ENCODE peak calls at places on chromosome 21, in six cellular contexts. C, D, Z, I, H and V are unnamed samples.

GRCh38 chr21:35833388-35833787 is 226.9 kb downstream of the SETD4 start:
- DNase-seq in C (no peak), D (no peak), Z (no peak), I (no peak), H (no peak), V (no peak)

GRCh38 chr21:29812947-29813346 is 126.8 kb downstream of the GRIK1 start:
- DNase-seq in C (no peak), D (no peak), Z (no peak), I (no peak), H (no peak), V (no peak)

GRCh38 chr21:43287974-43288755 is 119.4 kb downstream of the CRYAA start:
- DNase-seq in C (peak; percentile 44), D (no peak), Z (no peak), I (no peak), H (peak; percentile 7), V (no peak)

GRCh38 chr21:45923146-45923545 is 58.4 kb upstream of the COL6A1 start:
- DNase-seq in C (peak; percentile 58), D (peak; percentile 25), Z (peak; percentile 68), I (peak; percentile 92), H (peak; percentile 69), V (no peak)

GRCh38 chr21:30443226-30443625 is 3.2 kb downstream of the KRTAP15-1 start:
- DNase-seq in C (no peak), D (no peak), Z (no peak), I (no peak), H (no peak), V (no peak)

GRCh38 chr21:17050156-17050555 is 462.7 kb upstream of the CXADR start:
- DNase-seq in C (no peak), D (no peak), Z (no peak), I (no peak), H (no peak), V (no peak)

GRCh38 chr21:38434913-38435533 is 63.3 kb downstream of the ERG start:
- DNase-seq in C (no peak), D (no peak), Z (no peak), I (no peak), H (peak; percentile 81), V (no peak)

GRCh38 chr21:16589046-16589445 is 859.3 kb downstream of the USP25 start:
- DNase-seq in C (no peak), D (no peak), Z (no peak), I (peak; percentile 60), H (no peak), V (no peak)

GRCh38 chr21:37008705-37009104 is 2.2 kb downstream of the RIPPLY3 start:
- DNase-seq in C (no peak), D (no peak), Z (no peak), I (no peak), H (no peak), V (no peak)

GRCh38 chr21:35052786-35053185 is 3.7 kb upstream of the RUNX1 start:
- DNase-seq in C (no peak), D (no peak), Z (no peak), I (no peak), H (no peak), V (no peak)

GRCh38 chr21:33414926-33415325 is 11.7 kb downstream of the IFNGR2 start:
- DNase-seq in C (no peak), D (no peak), Z (no peak), I (no peak), H (no peak), V (no peak)

GRCh38 chr21:39441502-39442475 is 3.8 kb downstream of the LCA5L start:
- DNase-seq in C (peak; percentile 46), D (no peak), Z (peak; percentile 44), I (peak; percentile 21), H (peak; percentile 48), V (no peak)

GRCh38 chr21:43801006-43801783 is 11.8 kb downstream of the RRP1 start:
- DNase-seq in C (no peak), D (no peak), Z (no peak), I (no peak), H (no peak), V (no peak)

GRCh38 chr21:34043333-34043732 is 30.0 kb upstream of the MRPS6 start:
- DNase-seq in C (no peak), D (no peak), Z (no peak), I (no peak), H (no peak), V (no peak)

GRCh38 chr21:44751799-44752636 is 40.6 kb upstream of the TSPEAR start:
- DNase-seq in C (no peak), D (no peak), Z (no peak), I (no peak), H (no peak), V (no peak)

GRCh38 chr21:40587786-40588353 is 259.1 kb downstream of the DSCAM start:
- DNase-seq in C (no peak), D (no peak), Z (no peak), I (no peak), H (no peak), V (no peak)

GRCh38 chr21:44845418-44846200 is 27.7 kb upstream of the SUMO3 start:
- DNase-seq in C (peak; percentile 60), D (no peak), Z (peak; percentile 69), I (peak; percentile 54), H (no peak), V (no peak)

GRCh38 chr21:45152265-45152746 is 77.9 kb downstream of the ADARB1 start:
- DNase-seq in C (no peak), D (peak; percentile 40), Z (peak; percentile 76), I (no peak), H (peak; percentile 61), V (no peak)

GRCh38 chr21:26842300-26842699 is 2.9 kb downstream of the ADAMTS1 start:
- DNase-seq in C (no peak), D (no peak), Z (no peak), I (no peak), H (peak; percentile 25), V (no peak)

GRCh38 chr21:25607812-25608737 is 794 bp upstream of the MRPL39 start:
- DNase-seq in C (peak; percentile 81), D (peak; percentile 51), Z (peak; percentile 81), I (peak; percentile 83), H (peak; percentile 78), V (no peak)

GRCh38 chr21:44298301-44298700 is 1.6 kb upstream of the PFKL start:
- DNase-seq in C (no peak), D (no peak), Z (no peak), I (no peak), H (no peak), V (no peak)

GRCh38 chr21:37079211-37079824 is 6.3 kb downstream of the TTC3 start:
- DNase-seq in C (no peak), D (no peak), Z (no peak), I (no peak), H (no peak), V (no peak)

GRCh38 chr21:29248124-29248523 is 50.6 kb upstream of the BACH1 start:
- DNase-seq in C (no peak), D (no peak), Z (no peak), I (no peak), H (no peak), V (no peak)

GRCh38 chr21:46347791-46348381 is 23.9 kb downstream of the PCNT start:
- DNase-seq in C (no peak), D (no peak), Z (no peak), I (no peak), H (no peak), V (no peak)

GRCh38 chr21:14889080-14889805 is 175.6 kb downstream of the NRIP1 start:
- DNase-seq in C (no peak), D (no peak), Z (no peak), I (no peak), H (peak; percentile 87), V (no peak)

GRCh38 chr21:39182016-39182415 is 1.2 kb downstream of the PSMG1 start:
- DNase-seq in C (no peak), D (no peak), Z (no peak), I (peak; percentile 23), H (no peak), V (no peak)

GRCh38 chr21:45977396-45977795 is 4.2 kb upstream of the COL6A1 start:
- DNase-seq in C (no peak), D (no peak), Z (no peak), I (no peak), H (no peak), V (no peak)

GRCh38 chr21:42039911-42040351 is 29.8 kb upstream of the ZBTB21 start:
- DNase-seq in C (no peak), D (no peak), Z (no peak), I (no peak), H (peak; percentile 78), V (no peak)

GRCh38 chr21:31959881-31960280 is 87.1 kb downstream of the HUNK start:
- DNase-seq in C (no peak), D (no peak), Z (no peak), I (no peak), H (no peak), V (no peak)

GRCh38 chr21:33076600-33077329 is 6.8 kb downstream of the OLIG1 start:
- DNase-seq in C (no peak), D (no peak), Z (no peak), I (no peak), H (no peak), V (no peak)

GRCh38 chr21:45969921-45970673 is 11.5 kb upstream of the COL6A1 start:
- DNase-seq in C (no peak), D (no peak), Z (no peak), I (no peak), H (no peak), V (no peak)

GRCh38 chr21:36630485-36631206 is 68.3 kb upstream of the SIM2 start:
- DNase-seq in C (peak; percentile 60), D (peak; percentile 37), Z (peak; percentile 73), I (peak; percentile 25), H (peak; percentile 33), V (no peak)

GRCh38 chr21:21750124-21750825 is 752.1 kb downstream of the NCAM2 start:
- DNase-seq in C (no peak), D (no peak), Z (no peak), I (no peak), H (no peak), V (no peak)

GRCh38 chr21:34952701-34953100 is 96.4 kb downstream of the RUNX1 start:
- DNase-seq in C (peak; percentile 2), D (no peak), Z (no peak), I (no peak), H (no peak), V (no peak)

GRCh38 chr21:33078907-33079582 is 9.1 kb downstream of the OLIG1 start:
- DNase-seq in C (peak; percentile 41), D (peak; percentile 14), Z (peak; percentile 46), I (no peak), H (peak; percentile 72), V (no peak)